ENCODE peak calls at places on chromosome 14, in eight cellular contexts. B is SK-N-SH, E is fibroblast of mammary gland, M is BJ, O is hepatocyte, S is A549, A is AG10803, N is GM12865. R is an unnamed sample.

GRCh38 chr14:75711134-75711795 is 50.2 kb downstream of the TTLL5 start:
- DNase-seq in B (peak; percentile 34), E (peak; percentile 67), M (peak; percentile 5), O (peak; percentile 68), S (peak; percentile 68), A (peak; percentile 71), N (peak; percentile 61), R (no peak)

GRCh38 chr14:35215110-35215872 is 76.9 kb upstream of the PSMA6 start:
- DNase-seq in B (no peak), E (peak; percentile 78), M (peak; percentile 29), O (peak; percentile 51), S (peak; percentile 36), A (peak; percentile 75), N (peak; percentile 50), R (peak; percentile 16)

GRCh38 chr14:51357250-51357649 is 117.2 kb downstream of the TMX1 start:
- DNase-seq in B (no peak), E (no peak), M (no peak), O (no peak), S (no peak), A (peak; percentile 41), N (no peak), R (no peak)

GRCh38 chr14:91361236-91361811 is 56.3 kb downstream of the CCDC88C start:
- DNase-seq in B (no peak), E (peak; percentile 61), M (no peak), O (peak; percentile 77), S (no peak), A (peak; percentile 33), N (no peak), R (no peak)

GRCh38 chr14:68564826-68565760 is 227.8 kb downstream of the ZFP36L1 start:
- DNase-seq in B (no peak), E (peak; percentile 36), M (no peak), O (no peak), S (no peak), A (peak; percentile 48), N (no peak), R (no peak)

GRCh38 chr14:74401504-74402241 is 24.3 kb downstream of the SYNDIG1L start:
- DNase-seq in B (peak; percentile 63), E (no peak), M (no peak), O (peak; percentile 30), S (no peak), A (no peak), N (peak; percentile 82), R (peak; percentile 47)

GRCh38 chr14:91454580-91454979 is 37.0 kb upstream of the CCDC88C start:
- DNase-seq in B (no peak), E (no peak), M (no peak), O (no peak), S (no peak), A (no peak), N (no peak), R (no peak)

GRCh38 chr14:71130491-71131179 is 223.4 kb downstream of the PCNX1 start:
- DNase-seq in B (no peak), E (peak; percentile 75), M (no peak), O (no peak), S (no peak), A (peak; percentile 53), N (peak; percentile 69), R (no peak)

DNA sequence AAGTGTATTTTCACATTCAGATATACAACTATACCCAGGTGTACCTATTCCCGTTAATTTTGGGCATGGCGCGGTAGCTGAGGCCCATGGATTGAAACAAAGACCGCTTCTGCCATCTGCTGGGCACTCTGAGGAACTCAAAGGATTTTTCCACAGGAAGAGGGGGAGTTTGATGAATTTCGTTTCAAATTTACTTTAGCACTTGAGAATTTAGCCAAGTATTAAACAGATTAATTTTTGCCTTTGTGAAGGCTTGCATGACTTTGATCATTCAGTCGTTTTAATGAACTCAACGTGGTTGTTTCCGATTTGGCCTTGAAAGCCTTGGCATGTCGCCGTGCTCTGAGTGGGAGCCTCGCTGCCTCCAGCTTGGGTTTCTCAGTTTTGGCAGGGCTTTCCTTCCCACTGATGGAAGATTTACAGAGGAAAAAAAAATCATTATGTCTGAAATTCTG is 153.2 kb upstream of the DDHD1 start:
- DNase-seq in B (peak; percentile 44), E (peak; percentile 67), M (no peak), O (peak; percentile 74), S (peak; percentile 47), A (peak; percentile 42), N (peak; percentile 67), R (peak; percentile 3)
- H3K4me3 ChIP-seq in B (peak overlapping the region; percentile 60), E (peak overlapping the region; percentile 37), M (peak overlapping the region; percentile 38), O (no peak overlapping the region), S (peak overlapping the region; percentile 29), A (peak overlapping the region; percentile 59), N (no peak overlapping the region), R (no peak overlapping the region)

DNA sequence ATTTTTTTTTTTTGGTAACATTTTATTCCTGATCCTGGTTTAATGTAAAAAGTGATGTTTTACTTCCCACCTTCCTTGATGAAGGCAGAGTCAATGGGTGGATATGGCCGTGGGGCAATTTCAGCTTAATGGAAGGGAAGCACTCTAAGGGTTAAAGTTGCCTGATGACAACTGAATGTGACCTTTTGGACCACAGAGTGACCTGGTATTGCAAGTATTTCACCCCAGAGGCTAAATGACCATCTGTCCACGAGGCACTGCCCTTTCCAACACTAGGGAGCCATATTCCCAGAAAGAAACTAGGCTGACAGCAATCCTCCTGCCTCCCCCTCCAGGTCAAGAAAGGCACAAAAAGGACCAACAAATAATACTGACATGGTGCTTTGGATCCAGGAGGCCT is 4.8 kb downstream of the CCDC177 start:
- DNase-seq in B (no peak), E (no peak), M (no peak), O (no peak), S (no peak), A (no peak), N (no peak), R (no peak)
- TF ChIP-seq CTCF in B (no peak), E (no peak), M (no peak), O (no peak), S (no peak), A (no peak), N (no peak), R (no peak)

GRCh38 chr14:54877703-54878021 is 25.0 kb downstream of the GCH1 start:
- DNase-seq in B (no peak), E (no peak), M (no peak), O (no peak), S (no peak), A (no peak), N (no peak), R (no peak)
- H3K4me3 ChIP-seq in B (no peak overlapping the region), E (no peak overlapping the region), M (no peak overlapping the region), O (no peak overlapping the region), S (no peak overlapping the region), A (no peak overlapping the region), N (no peak overlapping the region), R (no peak overlapping the region)

GRCh38 chr14:93116676-93117200 is 1.0 kb upstream of the ITPK1 start:
- DNase-seq in B (no peak), E (peak; percentile 4), M (no peak), O (no peak), S (no peak), A (no peak), N (no peak), R (no peak)

GRCh38 chr14:93115069-93115919 is 431 bp downstream of the ITPK1 start:
- DNase-seq in B (peak; percentile 94), E (peak; percentile 72), M (peak; percentile 30), O (peak; percentile 97), S (peak; percentile 70), A (peak; percentile 84), N (peak; percentile 94), R (peak; percentile 53)

GRCh38 chr14:93114713-93115068 is 1.0 kb downstream of the ITPK1 start:
- DNase-seq in B (no peak), E (no peak), M (no peak), O (no peak), S (no peak), A (no peak), N (no peak), R (no peak)

GRCh38 chr14:93114068-93114710 is 1.5 kb downstream of the ITPK1 start:
- DNase-seq in B (no peak), E (no peak), M (no peak), O (peak; percentile 11), S (no peak), A (no peak), N (peak; percentile 16), R (no peak)

DNA sequence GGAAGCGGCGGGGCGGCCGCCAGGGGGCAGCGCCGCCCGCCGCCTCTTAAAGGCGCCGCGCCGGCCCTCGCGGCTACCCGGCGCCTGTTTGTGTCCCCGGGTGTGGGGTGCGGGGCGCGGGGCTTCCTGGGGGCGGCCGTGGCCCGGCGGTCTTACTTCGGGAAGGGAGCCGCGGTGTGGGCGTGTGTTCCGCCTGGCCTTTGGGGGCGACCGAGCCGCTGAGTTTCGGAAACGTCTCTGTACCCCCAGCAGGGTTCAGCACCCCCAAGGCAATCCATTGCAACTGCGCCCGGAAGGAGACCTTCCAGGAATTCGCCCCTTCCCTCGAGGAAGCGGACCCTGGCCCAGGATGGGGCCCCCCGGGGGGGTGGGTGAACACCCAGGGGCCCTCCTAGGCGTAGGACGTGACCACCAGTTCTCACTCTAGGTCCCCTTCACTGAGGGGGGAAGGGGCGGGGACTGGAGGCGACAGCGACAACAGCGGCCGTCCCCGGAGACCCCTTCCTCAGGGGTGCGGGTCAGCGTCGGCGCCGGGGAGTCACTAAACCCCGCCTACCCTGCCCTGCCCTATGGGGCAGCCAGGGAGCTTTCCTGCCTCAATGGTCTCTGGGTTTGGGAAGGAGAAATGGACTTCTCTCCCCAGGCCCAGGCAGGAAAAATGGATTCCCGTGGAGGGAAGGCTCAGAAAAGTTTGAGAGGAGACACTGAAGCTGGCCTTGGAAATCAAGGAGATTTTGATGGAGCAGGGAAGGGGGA is at the start of gene ITPK1:
- DNase-seq in B (peak; percentile 92), E (peak; percentile 34), M (no peak), O (peak; percentile 92), S (peak; percentile 66), A (peak; percentile 58), N (peak; percentile 80), R (no peak)
- TF ChIP-seq CTCF in B (peak; percentile 35), E (no peak), M (no peak), O (peak; percentile 26), S (peak; percentile 81), A (no peak), N (peak; percentile 38), R (peak; percentile 41)

DNA sequence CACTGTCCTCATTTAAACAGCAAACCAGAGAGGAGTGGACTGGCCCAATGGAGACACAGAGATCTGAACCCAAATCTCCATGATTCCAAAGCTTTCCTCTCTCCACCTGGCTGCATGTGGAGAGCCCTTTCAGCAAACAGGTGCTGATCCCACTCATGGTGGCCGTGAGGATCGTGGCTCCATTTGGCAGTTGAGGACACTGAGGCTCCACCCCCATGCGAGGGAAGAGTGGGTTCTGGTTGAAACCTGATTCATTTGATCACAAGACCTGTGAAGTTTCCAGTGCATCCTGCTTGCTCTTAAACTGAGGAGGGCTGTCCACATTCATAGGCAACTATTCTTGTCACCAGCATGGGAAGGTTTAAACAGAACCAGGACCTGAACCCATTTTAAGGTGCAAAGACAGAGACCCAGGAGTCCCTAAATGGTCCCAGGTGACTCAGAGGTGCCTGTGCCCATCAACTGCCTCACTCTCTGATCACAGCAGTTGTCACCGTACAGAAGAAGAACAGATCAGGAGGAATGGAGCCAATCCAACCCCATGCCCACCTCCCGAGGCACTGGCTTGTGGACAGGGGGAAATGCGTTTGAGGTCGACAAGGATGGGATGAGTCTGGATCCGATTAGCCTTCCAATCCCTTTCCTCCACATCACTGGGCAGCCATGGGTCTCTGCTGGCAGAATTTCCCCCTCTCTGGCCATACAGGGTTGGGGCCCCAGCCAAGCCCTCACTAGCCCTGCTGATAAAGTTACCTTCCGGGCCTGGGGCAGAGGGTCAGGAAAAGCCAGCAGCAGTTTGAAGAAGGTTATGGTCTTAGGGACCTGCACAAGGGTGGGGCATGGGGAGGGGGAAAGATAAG is 45.5 kb upstream of the BCL11B start:
- DNase-seq in B (no peak), E (no peak), M (no peak), O (peak; percentile 5), S (no peak), A (no peak), N (no peak), R (no peak)
- H3K4me3 ChIP-seq in B (no peak overlapping the region), E (no peak overlapping the region), M (no peak overlapping the region), O (no peak overlapping the region), S (no peak overlapping the region), A (no peak overlapping the region), N (no peak overlapping the region), R (no peak overlapping the region)

R was measured in GM12864.